ENCODE peak calls at places on chromosomes 1 and 21, in four cellular contexts. T is HCT116, N is mucosa of descending colon, V is fibroblast of lung. H is an unnamed sample. For H3K4me1 and H3K9me3, the result is how much of the 10 kb centered on the place peaks cover.

GRCh38 chr21:17699524-17700189 is 87.0 kb upstream of the BTG3 start:
- DNase-seq in T (no peak), N (no peak), V (no peak), H (no peak)

GRCh38 chr1:216815239-216815955 is 92.2 kb upstream of the ESRRG start:
- DNase-seq in T (no peak), N (no peak), V (peak), H (no peak)

GRCh38 chr1:80447533-80447932 is 1353.2 kb upstream of the ADGRL2 start:
- DNase-seq in T (no peak), N (no peak), V (no peak), H (no peak)

GRCh38 chr1:196209265-196209664 is 399.0 kb downstream of the KCNT2 start:
- DNase-seq in T (no peak), N (no peak), V (no peak), H (no peak)

GRCh38 chr1:145916745-145917144 is 1.8 kb downstream of the PEX11B start:
- DNase-seq in T (no peak), N (no peak), V (no peak), H (no peak)

GRCh38 chr1:83900530-83900929 is 98.4 kb downstream of the TTLL7 start:
- DNase-seq in T (no peak), N (no peak), V (peak), H (no peak)

GRCh38 chr1:181116819-181117390 is 28.4 kb downstream of the IER5 start:
- DNase-seq in T (no peak), N (no peak), V (no peak), H (no peak)

GRCh38 chr1:154429118-154429517 is 24.0 kb downstream of the IL6R start:
- DNase-seq in T (no peak), N (no peak), V (no peak), H (no peak)

GRCh38 chr1:1302951-1303509 is 4.7 kb downstream of the ACAP3 start:
- DNase-seq in T (no peak), N (no peak), V (no peak), H (no peak)

GRCh38 chr1:238061967-238062613 is 171.4 kb upstream of the ZP4 start:
- DNase-seq in T (no peak), N (no peak), V (peak), H (no peak)

GRCh38 chr1:235124111-235124510 is 4.5 kb downstream of the TOMM20 start:
- DNase-seq in T (no peak), N (no peak), V (no peak), H (no peak)
- H3K4me1 ChIP-seq in T (under half), N (under half), V (under half), H (under half)

GRCh38 chr1:228194436-228194835 is 13.4 kb upstream of the OBSCN start:
- DNase-seq in T (no peak), N (no peak), V (no peak), H (no peak)
- H3K9me3 ChIP-seq in T (under half), N (under half), V (under half), H (under half)

GRCh38 chr1:175185918-175186317 is 6.7 kb downstream of the KIAA0040 start:
- DNase-seq in T (no peak), N (no peak), V (no peak), H (no peak)
- H3K4me1 ChIP-seq in T (under half), N (under half), V (under half), H (half or more)

GRCh38 chr21:9767592-9768375 is 753.6 kb upstream of the TPTE start:
- DNase-seq in T (no peak), N (no peak), V (no peak), H (no peak)
- H3K9me3 ChIP-seq in T (under half), N (half or more), V (under half), H (under half)

GRCh38 chr1:23909412-23909811 is 3.8 kb downstream of the CNR2 start:
- DNase-seq in T (no peak), N (no peak), V (no peak), H (no peak)

GRCh38 chr1:23910553-23911246 is 2.5 kb downstream of the CNR2 start:
- DNase-seq in T (no peak), N (no peak), V (no peak), H (no peak)

GRCh38 chr1:23911924-23912323 is 1.2 kb downstream of the CNR2 start:
- DNase-seq in T (no peak), N (no peak), V (no peak), H (no peak)

GRCh38 chr1:23908453-23909341 is 4.5 kb downstream of the CNR2 start:
- DNase-seq in T (no peak), N (no peak), V (no peak), H (no peak)

GRCh38 chr1:23910144-23910543 is 3.0 kb downstream of the CNR2 start:
- DNase-seq in T (no peak), N (no peak), V (no peak), H (no peak)
- H3K4me1 ChIP-seq in T (under half), N (under half), V (under half), H (under half)

DNA sequence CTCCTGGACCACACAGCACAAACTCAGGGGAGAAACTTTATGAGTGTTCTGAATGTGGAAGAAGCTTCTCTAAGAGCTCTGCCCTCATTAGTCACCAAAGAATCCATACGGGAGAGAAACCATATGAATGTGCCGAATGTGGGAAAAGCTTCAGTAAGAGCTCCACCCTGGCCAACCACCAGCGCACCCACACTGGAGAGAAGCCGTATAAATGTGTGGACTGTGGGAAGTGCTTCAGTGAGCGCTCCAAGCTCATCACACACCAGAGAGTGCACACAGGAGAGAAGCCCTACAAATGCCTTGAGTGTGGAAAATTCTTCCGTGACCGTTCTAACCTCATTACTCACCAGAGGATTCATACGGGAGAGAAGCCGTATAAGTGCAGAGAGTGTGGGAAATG is 22.5 kb downstream of the ZSCAN20 start:
- DNase-seq in T (no peak), N (no peak), V (peak), H (no peak)
- H3K9me3 ChIP-seq in T (under half), N (under half), V (under half), H (under half)

GRCh38 chr1:230843503-230844309 is 24.6 kb downstream of the C1orf198 start:
- DNase-seq in T (no peak), N (no peak), V (no peak), H (no peak)

GRCh38 chr1:230836347-230836746 is 32.0 kb downstream of the C1orf198 start:
- DNase-seq in T (no peak), N (no peak), V (no peak), H (no peak)

GRCh38 chr1:230836801-230837200 is 31.5 kb downstream of the C1orf198 start:
- DNase-seq in T (no peak), N (no peak), V (no peak), H (no peak)

GRCh38 chr1:230842801-230843200 is 25.5 kb downstream of the C1orf198 start:
- DNase-seq in T (no peak), N (no peak), V (no peak), H (no peak)

GRCh38 chr1:230839166-230839565 is 29.2 kb downstream of the C1orf198 start:
- DNase-seq in T (no peak), N (no peak), V (no peak), H (no peak)
- H3K4me1 ChIP-seq in T (under half), N (under half), V (under half), H (under half)

DNA sequence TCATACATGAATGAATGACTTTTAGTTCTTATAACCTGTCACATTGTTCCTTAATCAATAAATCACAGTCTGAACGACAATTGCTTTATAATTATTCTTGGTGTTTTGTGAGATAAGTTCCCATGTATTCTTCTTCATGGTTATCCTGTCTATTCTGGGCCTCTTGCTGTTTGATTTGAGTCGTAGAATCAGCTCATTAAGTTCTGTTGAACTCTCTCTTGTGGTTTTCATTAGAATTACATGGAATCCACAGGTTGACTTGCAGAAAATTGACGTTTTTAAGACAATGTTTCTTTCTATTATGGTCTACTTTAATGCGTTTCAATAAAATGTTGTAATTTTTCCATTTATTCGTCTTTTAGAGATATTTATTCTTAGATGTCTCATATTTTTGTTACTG is 4.0 kb upstream of the LCE1A start:
- DNase-seq in T (no peak), N (no peak), V (peak), H (no peak)
- H3K9me3 ChIP-seq in T (under half), N (under half), V (under half), H (under half)

DNA sequence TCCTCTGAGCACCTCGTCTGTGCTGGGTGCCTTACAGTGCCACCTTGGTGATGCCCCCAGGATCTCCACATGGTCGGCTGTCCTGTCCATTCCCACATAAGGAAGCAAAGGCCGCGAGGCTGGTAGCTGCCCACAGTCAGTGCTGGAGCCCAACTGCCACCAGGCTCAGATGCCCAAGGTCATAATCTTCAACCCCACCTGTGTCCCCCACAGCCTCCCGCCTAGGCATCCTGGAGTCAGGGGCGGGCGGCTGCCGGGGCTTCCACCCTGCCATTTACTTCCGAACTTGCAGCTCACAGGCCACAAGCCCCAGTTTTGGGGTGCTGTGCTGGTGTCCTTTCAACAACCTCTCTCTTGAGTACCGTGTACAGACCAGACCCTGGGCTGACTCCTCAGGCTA is 126.3 kb downstream of the CASZ1 start:
- DNase-seq in T (no peak), N (no peak), V (no peak), H (no peak)
- H3K4me1 ChIP-seq in T (under half), N (under half), V (under half), H (half or more)

H was measured in upper lobe of right lung.